ENCODE peak calls at places on chromosomes 12 and 14, in six cellular contexts. I, P, F, D, J and E are unnamed samples.

GRCh38 chr14:54310151-54310851 is 86.5 kb upstream of the CDKN3 start:
- DNase-seq in I (no peak), P (no peak), F (peak; percentile 51), D (no peak), J (no peak), E (no peak)

GRCh38 chr12:52054838-52055741 is 3.8 kb downstream of the NR4A1 start:
- DNase-seq in I (no peak), P (peak; percentile 38), F (no peak), D (no peak), J (no peak), E (no peak)

GRCh38 chr14:37864861-37865718 is 269.7 kb downstream of the TTC6 start:
- DNase-seq in I (no peak), P (no peak), F (no peak), D (no peak), J (peak; percentile 76), E (peak; percentile 43)

GRCh38 chr14:64731141-64731581 is 26.9 kb downstream of the PLEKHG3 start:
- DNase-seq in I (no peak), P (no peak), F (no peak), D (no peak), J (no peak), E (no peak)

GRCh38 chr12:121466800-121467637 is 67.1 kb downstream of the RNF34 start:
- DNase-seq in I (peak; percentile 62), P (peak; percentile 85), F (peak; percentile 87), D (peak; percentile 87), J (peak; percentile 99), E (peak; percentile 89)

GRCh38 chr12:54579258-54579657 is 9.2 kb downstream of the PPP1R1A start:
- DNase-seq in I (no peak), P (no peak), F (no peak), D (no peak), J (no peak), E (no peak)

GRCh38 chr12:120234643-120235368 is 30.7 kb downstream of the PXN start:
- DNase-seq in I (peak; percentile 81), P (no peak), F (peak; percentile 84), D (no peak), J (peak; percentile 85), E (peak; percentile 75)

GRCh38 chr12:101889216-101889752 is 11.9 kb downstream of the DRAM1 start:
- DNase-seq in I (no peak), P (no peak), F (no peak), D (no peak), J (no peak), E (no peak)

GRCh38 chr12:22039361-22039760 is 6.7 kb upstream of the CMAS start:
- DNase-seq in I (no peak), P (no peak), F (no peak), D (no peak), J (no peak), E (no peak)

GRCh38 chr14:77045570-77045890 is 17.0 kb upstream of the IRF2BPL start:
- DNase-seq in I (no peak), P (no peak), F (no peak), D (no peak), J (no peak), E (no peak)

GRCh38 chr12:54161481-54162437 is 27.0 kb downstream of the SMUG1 start:
- DNase-seq in I (no peak), P (no peak), F (no peak), D (no peak), J (no peak), E (no peak)

GRCh38 chr12:120528861-120529525 is at the start of gene COQ5:
- DNase-seq in I (peak; percentile 93), P (peak; percentile 83), F (peak; percentile 89), D (peak; percentile 71), J (peak; percentile 92), E (peak; percentile 82)

GRCh38 chr12:52260351-52261210 is 13.9 kb upstream of the KRT86 start:
- DNase-seq in I (no peak), P (no peak), F (peak; percentile 29), D (no peak), J (no peak), E (peak; percentile 64)

GRCh38 chr12:50187084-50187900 is 20.1 kb upstream of the CERS5 start:
- DNase-seq in I (no peak), P (no peak), F (peak; percentile 62), D (no peak), J (peak; percentile 54), E (no peak)

GRCh38 chr12:117875652-117876491 is 92.9 kb downstream of the KSR2 start:
- DNase-seq in I (peak; percentile 5), P (peak; percentile 43), F (no peak), D (no peak), J (no peak), E (peak; percentile 12)

GRCh38 chr12:62606654-62607053 is 140.0 kb downstream of the MON2 start:
- DNase-seq in I (no peak), P (no peak), F (no peak), D (no peak), J (no peak), E (no peak)

GRCh38 chr12:117388865-117389508 is 27.6 kb upstream of the NOS1 start:
- DNase-seq in I (no peak), P (no peak), F (no peak), D (no peak), J (no peak), E (no peak)

GRCh38 chr14:60512952-60513554 is 4.1 kb downstream of the SIX6 start:
- DNase-seq in I (no peak), P (no peak), F (no peak), D (no peak), J (no peak), E (no peak)

GRCh38 chr14:98957211-98958047 is 314.6 kb downstream of the BCL11B start:
- DNase-seq in I (peak; percentile 30), P (no peak), F (no peak), D (no peak), J (peak; percentile 83), E (no peak)

GRCh38 chr12:102879144-102879763 is 37.8 kb downstream of the PAH start:
- DNase-seq in I (peak; percentile 14), P (no peak), F (peak; percentile 76), D (no peak), J (peak; percentile 51), E (peak; percentile 17)

GRCh38 chr12:55929306-55929791 is 1.6 kb upstream of the DGKA start:
- DNase-seq in I (no peak), P (peak; percentile 82), F (no peak), D (peak; percentile 66), J (no peak), E (no peak)

GRCh38 chr14:104865069-104865630 is at the start of gene CEP170B:
- DNase-seq in I (no peak), P (peak; percentile 41), F (peak; percentile 64), D (no peak), J (peak; percentile 97), E (no peak)

GRCh38 chr14:21436567-21437062 is 19.3 kb downstream of the CHD8 start:
- DNase-seq in I (no peak), P (no peak), F (no peak), D (no peak), J (no peak), E (no peak)

GRCh38 chr12:105485321-105485910 is 154.9 kb downstream of the C12orf75 start:
- DNase-seq in I (no peak), P (no peak), F (no peak), D (no peak), J (no peak), E (no peak)

GRCh38 chr12:57724936-57725740 is 13.4 kb downstream of the AGAP2 start:
- DNase-seq in I (no peak), P (no peak), F (no peak), D (no peak), J (no peak), E (no peak)

GRCh38 chr12:25040593-25040992 is 91.7 kb upstream of the BCAT1 start:
- DNase-seq in I (no peak), P (no peak), F (no peak), D (no peak), J (no peak), E (no peak)

GRCh38 chr12:72642726-72643125 is 370.6 kb downstream of the TRHDE start:
- DNase-seq in I (no peak), P (no peak), F (no peak), D (no peak), J (no peak), E (no peak)

GRCh38 chr12:115440438-115440837 is 756.5 kb upstream of the TBX3 start:
- DNase-seq in I (no peak), P (no peak), F (peak; percentile 59), D (no peak), J (peak; percentile 54), E (no peak)